ENCODE peak calls at places on chromosomes 7 and 10, in eight cellular contexts. T is stimulated activated CD4-positive, alpha-beta T cell treated with anti-CD3 and anti-CD28 coated beads, Interleukin-4, amount 100 ng/mL, for 48 hours; Z is heart left ventricle; Q is Karpas-422; W is ACHN; G is B cell; N is mesothelial cell of epicardium; E is amniotic epithelial cell. Y is an unnamed sample.

GRCh38 chr7:46847126-46847525 is 734.8 kb downstream of the TNS3 start:
- DNase-seq in T (no peak), Z (no peak), Q (no peak), W (no peak), G (no peak), N (no peak), E (peak; percentile 41), Y (no peak)

GRCh38 chr7:9349625-9350024 is 916.2 kb downstream of the NXPH1 start:
- DNase-seq in T (no peak), Z (no peak), Q (no peak), W (no peak), G (no peak), N (no peak), E (no peak), Y (no peak)

GRCh38 chr10:43221419-43222293 is 45.2 kb downstream of the RASGEF1A start:
- DNase-seq in T (no peak), Z (peak; percentile 53), Q (peak; percentile 51), W (peak; percentile 17), G (peak; percentile 36), N (peak; percentile 8), E (no peak), Y (no peak)

GRCh38 chr7:43808410-43808809 is 49.9 kb downstream of the BLVRA start:
- DNase-seq in T (no peak), Z (no peak), Q (no peak), W (no peak), G (no peak), N (no peak), E (no peak), Y (no peak)

GRCh38 chr10:43045631-43046287 is 31.1 kb upstream of the RET start:
- DNase-seq in T (no peak), Z (no peak), Q (no peak), W (no peak), G (no peak), N (peak; percentile 15), E (no peak), Y (no peak)

GRCh38 chr10:6239213-6239991 is 36.7 kb downstream of the PFKFB3 start:
- DNase-seq in T (peak; percentile 61), Z (no peak), Q (no peak), W (peak; percentile 94), G (no peak), N (no peak), E (peak; percentile 99), Y (peak; percentile 99)

GRCh38 chr10:131889755-131890154 is 11.1 kb upstream of the PPP2R2D start:
- DNase-seq in T (no peak), Z (no peak), Q (no peak), W (no peak), G (no peak), N (no peak), E (no peak), Y (no peak)

GRCh38 chr10:22597142-22597541 is 117.2 kb downstream of the PIP4K2A start:
- DNase-seq in T (no peak), Z (no peak), Q (no peak), W (no peak), G (peak; percentile 58), N (no peak), E (no peak), Y (peak; percentile 22)

GRCh38 chr7:37414352-37414983 is 34.2 kb downstream of the ELMO1 start:
- DNase-seq in T (no peak), Z (no peak), Q (no peak), W (no peak), G (no peak), N (no peak), E (no peak), Y (no peak)

GRCh38 chr7:95871078-95871848 is 98.9 kb downstream of the DYNC1I1 start:
- DNase-seq in T (no peak), Z (no peak), Q (peak; percentile 83), W (peak; percentile 78), G (no peak), N (no peak), E (peak; percentile 49), Y (peak; percentile 59)

GRCh38 chr7:650339-651031 is 76.0 kb upstream of the DNAAF5 start:
- DNase-seq in T (no peak), Z (peak; percentile 85), Q (no peak), W (no peak), G (no peak), N (no peak), E (no peak), Y (no peak)

Y was measured in iris pigment epithelial cell.